ENCODE peak calls at places on chromosomes 3 and 15, in four cellular contexts. U is GM12891, J is K562, E is GM12878. R is an unnamed sample.

GRCh38 chr15:67198157-67198754 is 56.2 kb downstream of the AAGAB start:
- DNase-seq in U (no peak), J (no peak), E (peak), R (no peak)

GRCh38 chr15:96162322-96162721 is 168.2 kb upstream of the NR2F2 start:
- DNase-seq in U (no peak), J (no peak), E (no peak), R (no peak)

GRCh38 chr3:138620431-138620830 is 11.9 kb downstream of the FAIM start:
- DNase-seq in U (no peak), J (no peak), E (no peak), R (no peak)

GRCh38 chr3:48413086-48413485 is 16.8 kb downstream of the PLXNB1 start:
- DNase-seq in U (no peak), J (no peak), E (no peak), R (no peak)

GRCh38 chr3:17846466-17846865 is 104.0 kb upstream of the TBC1D5 start:
- DNase-seq in U (no peak), J (no peak), E (no peak), R (no peak)

GRCh38 chr15:79828447-79828846 is 68.4 kb downstream of the MTHFS start:
- DNase-seq in U (no peak), J (no peak), E (no peak), R (no peak)

GRCh38 chr3:5072100-5072816 is 49.8 kb upstream of the ARL8B start:
- DNase-seq in U (no peak), J (no peak), E (no peak), R (peak)

GRCh38 chr15:39099524-39099923 is 481.4 kb upstream of the THBS1 start:
- DNase-seq in U (no peak), J (no peak), E (no peak), R (no peak)

GRCh38 chr3:127961963-127962362 is 46.9 kb downstream of the KBTBD12 start:
- DNase-seq in U (no peak), J (peak), E (no peak), R (no peak)

GRCh38 chr3:61669676-61670299 is 108.4 kb downstream of the PTPRG start:
- DNase-seq in U (peak), J (no peak), E (no peak), R (no peak)

GRCh38 chr3:14879161-14879888 is 60.6 kb downstream of the FGD5 start:
- DNase-seq in U (no peak), J (no peak), E (no peak), R (no peak)

GRCh38 chr3:32557640-32558352 is 12.9 kb downstream of the DYNC1LI1 start:
- DNase-seq in U (no peak), J (no peak), E (no peak), R (no peak)

GRCh38 chr15:38578626-38579025 is 14.0 kb upstream of the RASGRP1 start:
- DNase-seq in U (no peak), J (no peak), E (no peak), R (no peak)

GRCh38 chr3:111619833-111620232 is 24.7 kb upstream of the ZBED2 start:
- DNase-seq in U (no peak), J (no peak), E (no peak), R (no peak)

GRCh38 chr3:37993811-37994638 is 3.4 kb downstream of the VILL start:
- DNase-seq in U (peak), J (peak), E (no peak), R (peak)

DNA sequence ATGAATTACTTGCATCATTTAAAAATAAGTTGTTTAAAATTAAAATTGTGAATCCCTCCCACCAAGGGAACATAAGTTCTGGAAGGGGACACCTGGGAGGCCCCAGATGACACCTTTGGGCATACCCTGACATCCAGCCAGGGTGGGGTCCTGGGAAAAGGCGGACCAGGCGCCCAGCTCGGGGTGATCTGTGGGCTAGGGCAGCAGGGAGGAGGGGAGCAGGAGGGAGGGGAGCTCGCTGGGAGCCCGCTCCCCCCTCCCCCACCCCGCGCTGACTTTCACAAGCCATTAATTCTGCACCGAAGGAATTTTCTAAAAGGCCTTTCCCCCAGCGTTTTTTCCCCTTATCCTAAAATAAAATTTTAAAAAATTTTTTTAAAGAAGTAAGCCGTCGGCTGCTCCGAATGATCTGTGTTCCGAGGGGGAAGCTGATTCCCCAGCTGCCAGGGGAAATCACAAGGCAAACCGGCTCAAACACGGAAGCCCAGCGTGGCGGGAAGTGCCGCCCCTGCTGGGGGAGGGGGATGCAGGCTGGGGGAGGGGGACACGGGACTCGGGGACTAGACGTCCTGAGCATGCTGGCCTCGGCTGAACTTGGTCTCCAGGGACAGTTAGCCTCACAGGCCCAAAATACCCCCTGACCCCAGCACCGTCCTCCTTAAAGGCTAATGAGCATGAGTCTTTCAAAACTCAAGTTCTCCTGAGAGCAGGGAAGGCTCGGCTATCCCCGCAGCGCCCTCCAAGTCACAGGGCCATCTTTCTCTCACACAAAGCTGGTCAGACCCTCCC is 13.9 kb downstream of the PLXND1 start:
- DNase-seq in U (no peak), J (no peak), E (no peak), R (peak)
- TF ChIP-seq SPI1 in U (no peak), J (no peak), E (no peak), R (peak)

DNA sequence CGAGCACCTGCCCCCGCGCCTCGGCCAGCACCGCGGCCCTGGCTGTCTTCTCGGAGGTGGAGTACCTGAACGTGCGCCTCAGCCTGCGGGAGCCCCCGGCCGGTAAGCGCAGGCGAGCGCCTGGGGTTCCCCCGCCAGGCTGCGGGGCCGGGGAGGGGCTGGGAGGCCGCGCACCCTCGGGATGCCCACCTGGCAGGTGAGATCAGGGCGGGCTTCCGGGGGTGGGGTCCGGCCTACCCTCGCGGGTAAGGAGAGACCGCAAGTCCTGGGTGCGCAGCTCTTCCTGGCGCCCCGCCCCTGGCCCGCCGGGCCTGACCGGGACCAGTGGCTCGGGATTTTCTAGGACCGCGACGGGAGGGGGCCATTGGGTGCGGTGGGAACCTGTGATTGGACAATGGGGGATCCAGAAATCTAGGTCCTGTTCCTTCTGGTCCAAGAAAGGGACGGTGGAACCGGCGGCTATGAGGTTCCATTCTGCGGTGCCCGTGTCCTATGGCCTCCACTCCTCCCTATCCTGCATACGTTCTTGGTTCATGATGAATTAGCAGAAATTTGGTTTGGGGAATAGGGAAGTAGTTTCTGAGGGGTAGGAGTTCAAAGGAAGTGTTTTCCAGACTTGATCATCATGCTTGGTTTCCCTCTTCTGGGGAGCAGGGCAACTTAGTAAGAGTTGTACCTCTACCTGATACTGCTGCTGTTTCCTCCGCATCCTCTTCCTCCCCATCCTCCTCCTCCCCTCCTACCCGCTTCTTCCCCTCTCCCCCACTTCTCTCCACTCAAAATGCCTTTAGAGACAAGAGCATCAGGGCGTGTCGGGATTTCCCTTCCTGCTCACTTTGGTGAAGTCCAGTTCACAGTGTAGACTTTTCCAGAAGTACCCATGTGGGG is 808 bp downstream of the ARRDC4 start:
- DNase-seq in U (no peak), J (peak), E (no peak), R (peak)
- TF ChIP-seq SPI1 in U (no peak), J (no peak), E (no peak), R (peak)

DNA sequence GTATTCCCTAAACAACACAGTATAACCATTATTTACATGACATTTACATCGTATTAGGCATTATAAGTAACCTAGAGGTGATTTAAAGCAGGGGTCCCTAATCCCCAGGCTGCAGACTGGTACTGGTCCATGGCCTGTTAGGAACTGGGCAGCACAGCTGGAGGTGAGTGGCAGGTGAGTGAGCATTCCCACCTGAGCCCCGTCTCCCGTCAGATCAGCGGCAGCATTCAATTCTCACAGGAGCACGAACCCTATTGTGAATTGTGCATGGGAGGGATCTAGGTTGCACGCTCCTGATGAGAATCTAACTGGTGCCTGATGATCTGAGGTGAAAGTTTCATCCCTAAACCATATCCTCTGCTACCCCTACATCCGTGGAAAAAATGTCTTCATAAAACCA is 138.2 kb downstream of the ATP10A start:
- DNase-seq in U (no peak), J (no peak), E (no peak), R (no peak)
- TF ChIP-seq SPI1 in U (no peak), J (no peak), E (no peak), R (no peak)

GRCh38 chr3:45125550-45126026 is 20.6 kb downstream of the CDCP1 start:
- DNase-seq in U (no peak), J (no peak), E (no peak), R (no peak)
- TF ChIP-seq SPI1 in U (no peak), J (no peak), E (no peak), R (no peak)

GRCh38 chr15:65824941-65825544 is 33.0 kb upstream of the DENND4A start:
- DNase-seq in U (no peak), J (no peak), E (no peak), R (peak)
- TF ChIP-seq SPI1 in U (no peak), J (no peak), E (no peak), R (no peak)

GRCh38 chr3:45560270-45561020 is 34.1 kb upstream of the LIMD1 start:
- DNase-seq in U (no peak), J (no peak), E (no peak), R (no peak)
- TF ChIP-seq SPI1 in U (no peak), J (no peak), E (no peak), R (no peak)

GRCh38 chr15:81118361-81118760 is 15.7 kb upstream of the CFAP161 start:
- DNase-seq in U (no peak), J (no peak), E (no peak), R (no peak)

GRCh38 chr15:81120069-81120468 is 14.0 kb upstream of the CFAP161 start:
- DNase-seq in U (no peak), J (no peak), E (no peak), R (no peak)

GRCh38 chr15:81117581-81117980 is 16.5 kb upstream of the CFAP161 start:
- DNase-seq in U (no peak), J (no peak), E (no peak), R (no peak)

GRCh38 chr15:81115054-81115939 is 18.8 kb upstream of the CFAP161 start:
- DNase-seq in U (no peak), J (no peak), E (no peak), R (no peak)

DNA sequence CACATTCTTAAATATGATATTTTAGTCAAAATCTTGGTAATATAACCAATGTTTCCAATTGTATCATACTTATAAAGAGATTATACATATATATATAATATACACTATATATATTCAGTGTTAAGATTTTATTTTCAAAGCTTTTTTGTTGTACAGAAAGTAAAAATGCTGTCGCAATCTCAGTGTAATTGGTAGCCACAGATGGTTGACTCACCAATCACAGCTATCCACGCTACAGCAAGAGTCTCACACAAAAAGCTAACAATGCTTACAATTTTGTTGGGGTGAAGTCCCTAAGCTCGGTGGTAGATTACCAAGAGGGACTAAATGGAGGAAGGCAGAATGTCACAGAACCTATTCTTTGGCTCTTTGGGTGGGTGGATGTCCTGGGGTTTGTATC is 16.9 kb upstream of the CFAP161 start:
- DNase-seq in U (no peak), J (no peak), E (no peak), R (no peak)
- TF ChIP-seq SPI1 in U (no peak), J (no peak), E (no peak), R (no peak)

DNA sequence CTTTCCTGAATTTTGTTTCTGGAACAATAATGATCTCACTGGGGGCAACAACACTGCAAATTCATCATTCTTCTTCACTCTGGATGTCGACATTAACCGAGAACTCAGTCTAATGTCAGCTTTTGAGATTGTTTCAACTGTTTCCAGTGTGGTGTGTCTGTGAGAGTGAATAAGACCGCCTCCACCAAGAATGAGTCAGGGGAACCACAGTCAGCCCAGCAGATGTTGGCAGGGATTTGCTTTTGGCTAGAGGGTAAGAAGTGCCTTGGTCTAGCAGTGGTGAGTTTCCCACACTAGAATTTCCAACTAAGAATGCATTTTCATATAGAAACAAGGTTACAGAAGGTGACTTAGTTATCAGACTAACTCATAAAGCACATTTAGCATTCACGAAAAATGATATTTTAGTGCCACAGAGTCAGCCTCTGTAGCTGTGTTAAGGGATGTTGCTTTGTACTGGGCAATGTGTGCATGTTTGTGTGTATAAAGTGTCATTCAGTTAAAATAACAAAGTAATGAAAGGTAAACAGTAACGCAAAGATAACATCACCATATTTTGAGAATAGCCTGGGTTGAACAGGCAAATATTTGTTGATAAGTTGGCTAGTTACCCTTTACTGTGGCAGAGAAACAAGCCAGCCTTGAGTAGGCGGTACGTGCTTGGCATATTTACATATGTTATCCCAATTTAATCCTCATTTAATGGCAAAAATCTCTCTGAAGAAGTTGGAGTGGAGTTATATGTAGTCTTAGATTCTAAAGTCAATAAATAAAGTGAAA is 33.8 kb downstream of the DRD3 start:
- DNase-seq in U (no peak), J (no peak), E (no peak), R (no peak)
- TF ChIP-seq SPI1 in U (no peak), J (no peak), E (no peak), R (no peak)

DNA sequence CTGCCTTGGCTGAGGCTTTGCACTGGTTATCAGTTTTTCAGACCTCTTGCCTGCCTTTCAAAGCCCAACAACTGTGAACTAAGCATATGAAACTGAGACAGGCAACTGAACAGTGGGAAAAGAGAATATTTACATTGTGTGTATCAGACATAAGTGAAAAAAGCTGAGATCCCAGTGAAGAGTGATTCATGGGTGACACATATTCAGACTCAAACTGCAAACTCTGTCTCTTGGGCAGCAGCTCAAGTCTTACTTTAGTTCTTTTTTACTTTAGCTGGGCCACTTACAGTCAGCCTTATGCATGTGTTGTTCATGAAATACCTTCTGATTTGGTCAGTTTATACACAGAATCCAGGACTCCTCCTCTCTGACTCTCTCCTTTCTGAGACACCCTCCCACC is 19.2 kb downstream of the SUCLG2 start:
- DNase-seq in U (no peak), J (no peak), E (no peak), R (no peak)
- TF ChIP-seq SPI1 in U (no peak), J (no peak), E (no peak), R (no peak)

R was measured in HL-60.